ENCODE peak calls at places on chromosomes 3 and 15, in ten cellular contexts. One of them, this sample, is unnamed.

GRCh38 chr3:131551761-131552160 is 49.0 kb upstream of the MRPL3 start:
- DNase-seq in iPS-NIHi11: no peak
- DNase-seq in KBM-7: no peak
- DNase-seq in mesenchymal stem cell: no peak
- DNase-seq in T-helper 2 cell: no peak
- DNase-seq in stimulated activated CD8-positive, alpha-beta memory T cell treated with anti-CD3 and anti-CD28 coated beads, Interleukin-7, amount 100 ng/mL, for 1 hour: no peak
- DNase-seq in NCI-H748 treated with DMSO at 0.1 percent for 48 hours: no peak
- DNase-seq in heart left ventricle: no peak
- DNase-seq in kidney epithelial cell: no peak
- DNase-seq in activated CD8-positive, alpha-beta memory T cell treated with anti-CD3 and anti-CD28 coated beads, Interleukin-2, amount 10 ng/mL, durations not matched to agents 7 days and 5 days: no peak
- DNase-seq in this sample: no peak

GRCh38 chr15:62392411-62392810 is 227.3 kb upstream of the C2CD4B start:
- DNase-seq in NCI-H748 treated with DMSO at 0.1 percent for 48 hours: no peak
- DNase-seq in mesenchymal stem cell: peak
- DNase-seq in kidney epithelial cell: no peak
- DNase-seq in stimulated activated CD8-positive, alpha-beta memory T cell treated with anti-CD3 and anti-CD28 coated beads, Interleukin-7, amount 100 ng/mL, for 1 hour: no peak
- DNase-seq in T-helper 2 cell: peak
- DNase-seq in KBM-7: peak
- DNase-seq in iPS-NIHi11: peak
- DNase-seq in heart left ventricle: no peak
- DNase-seq in activated CD8-positive, alpha-beta memory T cell treated with anti-CD3 and anti-CD28 coated beads, Interleukin-2, amount 10 ng/mL, durations not matched to agents 7 days and 5 days: peak
- DNase-seq in this sample: peak

GRCh38 chr3:124664804-124665203 is 65.4 kb upstream of the UMPS start:
- DNase-seq in iPS-NIHi11: no peak
- DNase-seq in mesenchymal stem cell: no peak
- DNase-seq in stimulated activated CD8-positive, alpha-beta memory T cell treated with anti-CD3 and anti-CD28 coated beads, Interleukin-7, amount 100 ng/mL, for 1 hour: no peak
- DNase-seq in NCI-H748 treated with DMSO at 0.1 percent for 48 hours: no peak
- DNase-seq in activated CD8-positive, alpha-beta memory T cell treated with anti-CD3 and anti-CD28 coated beads, Interleukin-2, amount 10 ng/mL, durations not matched to agents 7 days and 5 days: no peak
- DNase-seq in KBM-7: no peak
- DNase-seq in T-helper 2 cell: no peak
- DNase-seq in kidney epithelial cell: no peak
- DNase-seq in heart left ventricle: no peak
- DNase-seq in this sample: no peak

GRCh38 chr3:194245975-194246561 is 105.1 kb downstream of the CPN2 start:
- DNase-seq in NCI-H748 treated with DMSO at 0.1 percent for 48 hours: no peak
- DNase-seq in heart left ventricle: no peak
- DNase-seq in activated CD8-positive, alpha-beta memory T cell treated with anti-CD3 and anti-CD28 coated beads, Interleukin-2, amount 10 ng/mL, durations not matched to agents 7 days and 5 days: no peak
- DNase-seq in T-helper 2 cell: no peak
- DNase-seq in mesenchymal stem cell: no peak
- DNase-seq in iPS-NIHi11: peak
- DNase-seq in stimulated activated CD8-positive, alpha-beta memory T cell treated with anti-CD3 and anti-CD28 coated beads, Interleukin-7, amount 100 ng/mL, for 1 hour: no peak
- DNase-seq in kidney epithelial cell: no peak
- DNase-seq in KBM-7: peak
- DNase-seq in this sample: no peak

GRCh38 chr15:37135225-37135624 is 34.9 kb upstream of the MEIS2 start:
- DNase-seq in activated CD8-positive, alpha-beta memory T cell treated with anti-CD3 and anti-CD28 coated beads, Interleukin-2, amount 10 ng/mL, durations not matched to agents 7 days and 5 days: no peak
- DNase-seq in kidney epithelial cell: no peak
- DNase-seq in heart left ventricle: no peak
- DNase-seq in KBM-7: peak
- DNase-seq in NCI-H748 treated with DMSO at 0.1 percent for 48 hours: no peak
- DNase-seq in mesenchymal stem cell: peak
- DNase-seq in iPS-NIHi11: peak
- DNase-seq in stimulated activated CD8-positive, alpha-beta memory T cell treated with anti-CD3 and anti-CD28 coated beads, Interleukin-7, amount 100 ng/mL, for 1 hour: no peak
- DNase-seq in T-helper 2 cell: no peak
- DNase-seq in this sample: no peak

GRCh38 chr3:193826126-193826795 is 233.3 kb downstream of the OPA1 start:
- DNase-seq in stimulated activated CD8-positive, alpha-beta memory T cell treated with anti-CD3 and anti-CD28 coated beads, Interleukin-7, amount 100 ng/mL, for 1 hour: no peak
- DNase-seq in kidney epithelial cell: peak
- DNase-seq in T-helper 2 cell: no peak
- DNase-seq in KBM-7: no peak
- DNase-seq in iPS-NIHi11: no peak
- DNase-seq in activated CD8-positive, alpha-beta memory T cell treated with anti-CD3 and anti-CD28 coated beads, Interleukin-2, amount 10 ng/mL, durations not matched to agents 7 days and 5 days: no peak
- DNase-seq in mesenchymal stem cell: peak
- DNase-seq in NCI-H748 treated with DMSO at 0.1 percent for 48 hours: no peak
- DNase-seq in heart left ventricle: no peak
- DNase-seq in this sample: peak

GRCh38 chr3:58691997-58692396 is 25.4 kb upstream of the FAM3D start:
- DNase-seq in T-helper 2 cell: no peak
- DNase-seq in KBM-7: peak
- DNase-seq in heart left ventricle: no peak
- DNase-seq in iPS-NIHi11: no peak
- DNase-seq in NCI-H748 treated with DMSO at 0.1 percent for 48 hours: no peak
- DNase-seq in mesenchymal stem cell: peak
- DNase-seq in activated CD8-positive, alpha-beta memory T cell treated with anti-CD3 and anti-CD28 coated beads, Interleukin-2, amount 10 ng/mL, durations not matched to agents 7 days and 5 days: no peak
- DNase-seq in stimulated activated CD8-positive, alpha-beta memory T cell treated with anti-CD3 and anti-CD28 coated beads, Interleukin-7, amount 100 ng/mL, for 1 hour: no peak
- DNase-seq in kidney epithelial cell: no peak
- DNase-seq in this sample: peak

GRCh38 chr15:71800835-71801745 is 9.3 kb upstream of the NR2E3 start:
- DNase-seq in NCI-H748 treated with DMSO at 0.1 percent for 48 hours: peak
- DNase-seq in heart left ventricle: no peak
- DNase-seq in KBM-7: peak
- DNase-seq in kidney epithelial cell: no peak
- DNase-seq in activated CD8-positive, alpha-beta memory T cell treated with anti-CD3 and anti-CD28 coated beads, Interleukin-2, amount 10 ng/mL, durations not matched to agents 7 days and 5 days: peak
- DNase-seq in iPS-NIHi11: peak
- DNase-seq in T-helper 2 cell: no peak
- DNase-seq in mesenchymal stem cell: peak
- DNase-seq in stimulated activated CD8-positive, alpha-beta memory T cell treated with anti-CD3 and anti-CD28 coated beads, Interleukin-7, amount 100 ng/mL, for 1 hour: no peak
- DNase-seq in this sample: peak

GRCh38 chr15:57215371-57215770 is 160.9 kb upstream of the CGNL1 start:
- DNase-seq in KBM-7: no peak
- DNase-seq in heart left ventricle: no peak
- DNase-seq in NCI-H748 treated with DMSO at 0.1 percent for 48 hours: no peak
- DNase-seq in kidney epithelial cell: no peak
- DNase-seq in mesenchymal stem cell: no peak
- DNase-seq in iPS-NIHi11: no peak
- DNase-seq in stimulated activated CD8-positive, alpha-beta memory T cell treated with anti-CD3 and anti-CD28 coated beads, Interleukin-7, amount 100 ng/mL, for 1 hour: no peak
- DNase-seq in T-helper 2 cell: no peak
- DNase-seq in activated CD8-positive, alpha-beta memory T cell treated with anti-CD3 and anti-CD28 coated beads, Interleukin-2, amount 10 ng/mL, durations not matched to agents 7 days and 5 days: no peak
- DNase-seq in this sample: no peak

GRCh38 chr3:185175370-185175987 is 22.6 kb upstream of the C3orf70 start:
- DNase-seq in NCI-H748 treated with DMSO at 0.1 percent for 48 hours: no peak
- DNase-seq in T-helper 2 cell: no peak
- DNase-seq in heart left ventricle: peak
- DNase-seq in KBM-7: peak
- DNase-seq in kidney epithelial cell: no peak
- DNase-seq in mesenchymal stem cell: peak
- DNase-seq in stimulated activated CD8-positive, alpha-beta memory T cell treated with anti-CD3 and anti-CD28 coated beads, Interleukin-7, amount 100 ng/mL, for 1 hour: no peak
- DNase-seq in iPS-NIHi11: peak
- DNase-seq in activated CD8-positive, alpha-beta memory T cell treated with anti-CD3 and anti-CD28 coated beads, Interleukin-2, amount 10 ng/mL, durations not matched to agents 7 days and 5 days: no peak
- DNase-seq in this sample: no peak

GRCh38 chr15:68997050-68997449 is 17.4 kb upstream of the NOX5 start:
- DNase-seq in iPS-NIHi11: no peak
- DNase-seq in KBM-7: no peak
- DNase-seq in mesenchymal stem cell: no peak
- DNase-seq in NCI-H748 treated with DMSO at 0.1 percent for 48 hours: no peak
- DNase-seq in stimulated activated CD8-positive, alpha-beta memory T cell treated with anti-CD3 and anti-CD28 coated beads, Interleukin-7, amount 100 ng/mL, for 1 hour: no peak
- DNase-seq in T-helper 2 cell: no peak
- DNase-seq in heart left ventricle: no peak
- DNase-seq in kidney epithelial cell: no peak
- DNase-seq in activated CD8-positive, alpha-beta memory T cell treated with anti-CD3 and anti-CD28 coated beads, Interleukin-2, amount 10 ng/mL, durations not matched to agents 7 days and 5 days: no peak
- DNase-seq in this sample: no peak

GRCh38 chr3:27326211-27326948 is 42.8 kb downstream of the NEK10 start:
- DNase-seq in NCI-H748 treated with DMSO at 0.1 percent for 48 hours: no peak
- DNase-seq in iPS-NIHi11: no peak
- DNase-seq in activated CD8-positive, alpha-beta memory T cell treated with anti-CD3 and anti-CD28 coated beads, Interleukin-2, amount 10 ng/mL, durations not matched to agents 7 days and 5 days: no peak
- DNase-seq in T-helper 2 cell: no peak
- DNase-seq in KBM-7: no peak
- DNase-seq in kidney epithelial cell: no peak
- DNase-seq in stimulated activated CD8-positive, alpha-beta memory T cell treated with anti-CD3 and anti-CD28 coated beads, Interleukin-7, amount 100 ng/mL, for 1 hour: no peak
- DNase-seq in mesenchymal stem cell: peak
- DNase-seq in heart left ventricle: peak
- DNase-seq in this sample: peak

GRCh38 chr3:118997190-118997589 is 37.5 kb downstream of the IGSF11 start:
- DNase-seq in stimulated activated CD8-positive, alpha-beta memory T cell treated with anti-CD3 and anti-CD28 coated beads, Interleukin-7, amount 100 ng/mL, for 1 hour: no peak
- DNase-seq in KBM-7: no peak
- DNase-seq in mesenchymal stem cell: no peak
- DNase-seq in kidney epithelial cell: no peak
- DNase-seq in NCI-H748 treated with DMSO at 0.1 percent for 48 hours: no peak
- DNase-seq in heart left ventricle: no peak
- DNase-seq in T-helper 2 cell: no peak
- DNase-seq in activated CD8-positive, alpha-beta memory T cell treated with anti-CD3 and anti-CD28 coated beads, Interleukin-2, amount 10 ng/mL, durations not matched to agents 7 days and 5 days: no peak
- DNase-seq in iPS-NIHi11: no peak
- DNase-seq in this sample: no peak

GRCh38 chr15:51936119-51936478 is 35.5 kb downstream of the LEO1 start:
- DNase-seq in kidney epithelial cell: no peak
- DNase-seq in T-helper 2 cell: no peak
- DNase-seq in mesenchymal stem cell: no peak
- DNase-seq in iPS-NIHi11: peak
- DNase-seq in activated CD8-positive, alpha-beta memory T cell treated with anti-CD3 and anti-CD28 coated beads, Interleukin-2, amount 10 ng/mL, durations not matched to agents 7 days and 5 days: no peak
- DNase-seq in NCI-H748 treated with DMSO at 0.1 percent for 48 hours: no peak
- DNase-seq in stimulated activated CD8-positive, alpha-beta memory T cell treated with anti-CD3 and anti-CD28 coated beads, Interleukin-7, amount 100 ng/mL, for 1 hour: no peak
- DNase-seq in heart left ventricle: no peak
- DNase-seq in KBM-7: no peak
- DNase-seq in this sample: no peak

GRCh38 chr15:32657198-32657886 is 15.8 kb downstream of the SCG5 start:
- DNase-seq in iPS-NIHi11: no peak
- DNase-seq in kidney epithelial cell: no peak
- DNase-seq in heart left ventricle: no peak
- DNase-seq in T-helper 2 cell: no peak
- DNase-seq in NCI-H748 treated with DMSO at 0.1 percent for 48 hours: no peak
- DNase-seq in stimulated activated CD8-positive, alpha-beta memory T cell treated with anti-CD3 and anti-CD28 coated beads, Interleukin-7, amount 100 ng/mL, for 1 hour: no peak
- DNase-seq in mesenchymal stem cell: no peak
- DNase-seq in activated CD8-positive, alpha-beta memory T cell treated with anti-CD3 and anti-CD28 coated beads, Interleukin-2, amount 10 ng/mL, durations not matched to agents 7 days and 5 days: no peak
- DNase-seq in KBM-7: no peak
- DNase-seq in this sample: peak

GRCh38 chr3:170356596-170357175 is 829 bp upstream of the SKIL start:
- DNase-seq in iPS-NIHi11: peak
- DNase-seq in T-helper 2 cell: peak
- DNase-seq in NCI-H748 treated with DMSO at 0.1 percent for 48 hours: peak
- DNase-seq in kidney epithelial cell: no peak
- DNase-seq in stimulated activated CD8-positive, alpha-beta memory T cell treated with anti-CD3 and anti-CD28 coated beads, Interleukin-7, amount 100 ng/mL, for 1 hour: peak
- DNase-seq in KBM-7: no peak
- DNase-seq in mesenchymal stem cell: peak
- DNase-seq in activated CD8-positive, alpha-beta memory T cell treated with anti-CD3 and anti-CD28 coated beads, Interleukin-2, amount 10 ng/mL, durations not matched to agents 7 days and 5 days: peak
- DNase-seq in heart left ventricle: peak
- DNase-seq in this sample: peak